ENCODE peak calls at places on chromosomes 1 and 21, in ten cellular contexts. G, F, S, A, U, Q, Z, H, D and R are unnamed samples. For H3K4me1 and H3K36me3, the result is how much of the 10 kb centered on the place peaks cover.

GRCh38 chr1:27351541-27352107 is 9.8 kb downstream of the SYTL1 start:
- DNase-seq in A (no peak), S (no peak), D (no peak), Q (no peak), G (no peak), U (no peak), F (no peak), Z (peak), H (no peak), R (no peak)

GRCh38 chr1:78577257-78578100 is 42.8 kb upstream of the IFI44L start:
- DNase-seq in U (no peak), G (no peak), H (no peak), F (no peak), Q (no peak), A (no peak), D (no peak), Z (no peak), S (peak), R (no peak)

GRCh38 chr1:202807367-202807925 is 775 bp downstream of the KDM5B start:
- DNase-seq in U (peak), D (peak), Q (no peak), H (no peak), Z (peak), S (peak), G (peak), F (no peak), A (peak), R (peak)

GRCh38 chr21:25461730-25462129 is 145.6 kb downstream of the MRPL39 start:
- DNase-seq in D (no peak), H (no peak), G (no peak), F (no peak), S (peak), U (no peak), Q (no peak), A (no peak), Z (no peak), R (no peak)

GRCh38 chr1:179990847-179991246 is 36.2 kb downstream of the CEP350 start:
- DNase-seq in H (no peak), Z (no peak), D (no peak), F (no peak), U (no peak), A (no peak), G (no peak), Q (no peak), S (no peak), R (no peak)

GRCh38 chr1:160410412-160411005 is 10.1 kb downstream of the VANGL2 start:
- DNase-seq in S (no peak), F (no peak), Q (no peak), Z (no peak), H (no peak), D (no peak), U (no peak), A (no peak), G (no peak), R (no peak)

GRCh38 chr1:201622824-201623223 is 83.9 kb downstream of the NAV1 start:
- DNase-seq in Q (no peak), H (no peak), D (no peak), U (no peak), S (no peak), G (peak), Z (no peak), F (no peak), A (no peak), R (no peak)

GRCh38 chr21:14591882-14592281 is 45.8 kb upstream of the SAMSN1 start:
- DNase-seq in Q (peak), F (no peak), U (no peak), A (peak), Z (no peak), D (no peak), H (no peak), G (peak), S (no peak), R (no peak)

GRCh38 chr21:34029724-34030528 is 43.5 kb upstream of the MRPS6 start:
- DNase-seq in G (peak), U (no peak), Q (peak), S (peak), D (no peak), H (peak), F (peak), Z (peak), A (peak), R (no peak)

GRCh38 chr1:213914351-213914750 is 73.4 kb upstream of the PROX1 start:
- DNase-seq in Q (no peak), Z (no peak), H (no peak), D (no peak), A (no peak), G (no peak), S (no peak), F (no peak), U (no peak), R (no peak)

GRCh38 chr1:167648252-167648849 is 18.3 kb downstream of the RCSD1 start:
- DNase-seq in G (no peak), Q (no peak), H (peak), U (peak), A (no peak), D (no peak), F (no peak), S (no peak), Z (no peak), R (no peak)

GRCh38 chr1:167651161-167651693 is 21.2 kb downstream of the RCSD1 start:
- DNase-seq in F (no peak), U (no peak), G (no peak), A (peak), H (peak), Z (no peak), Q (no peak), S (no peak), D (no peak), R (no peak)

GRCh38 chr1:167648978-167649752 is 19.1 kb downstream of the RCSD1 start:
- DNase-seq in Q (peak), F (no peak), G (no peak), H (peak), U (no peak), S (no peak), Z (no peak), A (no peak), D (no peak), R (no peak)

GRCh38 chr1:167654975-167655575 is 25.0 kb downstream of the RCSD1 start:
- DNase-seq in A (no peak), F (no peak), G (no peak), Z (no peak), H (peak), S (no peak), Q (no peak), U (no peak), D (no peak), R (no peak)

DNA sequence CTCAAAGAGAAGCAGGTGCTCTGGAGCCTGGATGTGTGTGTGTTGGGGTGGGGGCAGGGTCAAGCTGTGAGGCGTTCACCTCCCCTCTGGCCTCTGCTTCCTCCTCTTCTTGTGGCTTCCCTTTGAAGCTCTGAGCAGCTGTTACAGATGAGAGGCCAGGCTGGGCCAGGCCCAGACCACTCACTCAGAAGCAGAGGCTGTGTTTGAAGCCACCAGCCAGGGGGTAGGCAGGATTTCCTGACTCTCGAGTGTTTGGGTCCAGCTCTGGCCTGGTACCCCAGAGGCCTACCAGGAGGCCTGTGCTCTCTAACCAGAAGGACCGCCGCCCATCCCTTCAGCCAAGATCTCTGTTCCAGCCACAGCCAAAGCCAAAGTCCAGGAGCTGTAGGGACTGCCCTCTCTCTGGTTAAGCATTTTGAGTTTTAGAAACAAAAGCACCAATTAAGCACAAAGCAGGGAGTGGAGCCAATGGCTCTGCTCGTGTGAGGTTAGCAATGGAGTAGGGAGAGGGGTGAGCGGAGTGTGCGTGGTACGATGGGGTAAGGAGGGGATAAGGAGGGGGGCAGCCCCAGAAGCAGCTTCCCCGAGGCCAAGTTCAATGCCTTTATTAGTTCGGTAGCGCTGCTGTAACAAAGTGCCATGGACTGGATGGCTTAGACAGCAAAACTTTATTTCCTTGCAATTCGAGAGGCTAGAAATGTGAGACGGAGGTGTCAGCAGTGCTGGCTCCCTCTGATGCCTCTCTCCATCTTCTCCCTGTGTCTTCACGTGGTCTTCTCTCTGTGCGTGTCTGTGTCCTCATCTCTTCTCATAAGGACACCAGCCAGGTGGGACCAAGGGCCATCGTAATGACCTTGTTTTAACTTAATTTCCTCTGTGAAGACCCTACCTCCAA is 20.5 kb downstream of the RCSD1 start:
- DNase-seq in F (no peak), Z (no peak), H (peak), D (no peak), A (peak), S (no peak), Q (no peak), G (no peak), U (no peak), R (no peak)
- H3K4me1 ChIP-seq in F (under half), Z (under half), H (under half), D (under half), A (under half), S (under half), Q (under half), G (under half), U (under half), R (under half)

DNA sequence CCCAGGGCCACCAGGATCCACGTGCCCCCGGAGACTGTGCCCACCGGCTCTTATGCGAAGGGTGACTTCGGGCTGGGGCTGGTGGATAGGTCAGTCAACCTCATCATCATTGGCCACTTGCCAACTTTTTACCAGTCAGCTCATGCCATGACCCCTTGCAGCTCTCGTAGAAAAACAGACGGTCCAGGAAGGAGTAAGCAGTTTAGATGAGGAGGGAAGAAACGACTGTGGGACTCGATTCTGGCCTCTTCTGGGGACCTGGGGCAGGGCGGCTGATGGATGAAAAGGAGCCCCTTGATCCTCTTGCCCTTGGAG is 41.0 kb downstream of the UBASH3A start:
- DNase-seq in A (peak), U (no peak), H (no peak), F (no peak), D (no peak), Z (no peak), S (no peak), G (no peak), Q (no peak), R (no peak)
- H3K36me3 ChIP-seq in A (under half), U (under half), H (under half), F (under half), D (under half), Z (under half), S (under half), G (under half), Q (under half), R (under half)

GRCh38 chr1:72075411-72075810 is 206.9 kb downstream of the NEGR1 start:
- DNase-seq in D (no peak), A (no peak), H (no peak), S (no peak), U (no peak), F (no peak), Q (no peak), G (no peak), Z (no peak), R (no peak)
- TF ChIP-seq POLR2A in D (no peak), A (no peak), H (no peak), S (no peak), U (no peak), F (no peak), Q (no peak), G (no peak), Z (no peak), R (no peak)

GRCh38 chr1:37853157-37853556 is 6.2 kb downstream of the MTF1 start:
- DNase-seq in D (no peak), Z (no peak), S (no peak), U (no peak), G (no peak), H (no peak), Q (no peak), A (no peak), F (no peak), R (no peak)
- H3K4me1 ChIP-seq in D (under half), Z (under half), S (under half), U (half or more), G (under half), H (under half), Q (under half), A (under half), F (under half), R (under half)

GRCh38 chr1:40750326-40750975 is 33.1 kb upstream of the KCNQ4 start:
- DNase-seq in Q (no peak), U (no peak), F (no peak), H (no peak), G (no peak), Z (no peak), A (no peak), S (peak), D (no peak), R (no peak)

GRCh38 chr1:40749817-40750216 is 33.8 kb upstream of the KCNQ4 start:
- DNase-seq in H (no peak), S (no peak), G (no peak), U (no peak), D (no peak), A (no peak), Q (no peak), F (no peak), Z (no peak), R (no peak)

GRCh38 chr1:40754201-40754600 is 29.4 kb upstream of the KCNQ4 start:
- DNase-seq in F (no peak), S (no peak), Q (no peak), A (no peak), Z (no peak), D (no peak), H (no peak), G (no peak), U (no peak), R (no peak)

GRCh38 chr1:40753142-40753882 is 30.3 kb upstream of the KCNQ4 start:
- DNase-seq in Q (no peak), A (no peak), U (no peak), S (no peak), Z (no peak), F (no peak), G (no peak), H (no peak), D (no peak), R (no peak)

GRCh38 chr1:40751802-40752201 is 31.8 kb upstream of the KCNQ4 start:
- DNase-seq in F (no peak), A (no peak), Z (no peak), H (no peak), S (no peak), G (no peak), U (no peak), Q (no peak), D (no peak), R (no peak)
- H3K36me3 ChIP-seq in F (under half), A (under half), Z (half or more), H (half or more), S (under half), G (under half), U (half or more), Q (half or more), D (under half), R (under half)

DNA sequence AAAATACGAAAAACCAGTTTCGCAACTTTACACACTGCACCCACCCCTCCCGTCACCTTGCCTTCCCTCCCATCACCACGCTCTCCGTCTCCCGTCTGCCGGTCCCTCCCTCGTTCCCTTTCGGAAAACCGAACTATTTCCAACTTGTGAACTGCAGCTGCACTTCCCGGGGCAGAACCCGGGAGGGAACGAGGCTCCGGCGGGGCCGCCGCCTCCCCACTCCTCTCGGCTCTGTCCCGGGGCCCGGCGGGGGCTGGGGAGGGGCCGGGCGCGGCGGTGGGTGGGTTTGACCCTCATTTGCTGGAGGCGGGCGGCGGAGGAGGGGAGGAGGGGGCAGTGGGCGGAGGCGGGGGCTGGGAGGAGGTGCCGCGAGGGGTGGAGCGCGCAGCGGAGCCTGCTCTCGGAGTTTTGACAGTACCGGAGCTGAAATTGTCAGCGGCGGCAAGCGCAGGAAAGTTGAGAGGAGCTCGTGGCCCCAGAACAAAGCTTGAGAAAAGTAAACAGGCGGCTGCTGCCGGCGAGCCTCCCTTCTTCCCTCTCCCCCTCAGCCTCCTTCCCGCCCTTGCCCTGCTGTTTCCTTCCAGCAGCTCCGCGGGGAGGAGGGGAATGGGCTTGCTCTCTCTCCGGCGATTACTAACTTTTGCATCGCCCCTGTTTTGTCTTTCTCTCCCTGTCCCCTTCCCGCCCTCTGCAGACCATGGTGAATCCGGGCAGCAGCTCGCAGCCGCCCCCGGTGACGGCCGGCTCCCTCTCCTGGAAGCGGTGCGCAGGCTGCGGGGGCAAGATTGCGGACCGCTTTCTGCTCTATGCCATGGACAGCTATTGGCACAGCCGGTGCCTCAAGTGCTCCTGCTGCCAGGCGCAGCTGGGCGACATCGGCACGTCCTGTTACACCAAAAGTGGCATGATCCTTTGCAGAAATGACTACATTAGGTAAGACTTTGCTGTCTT is 2.9 kb downstream of the LMO4 start:
- DNase-seq in A (peak), S (peak), Q (peak), G (peak), Z (peak), D (peak), F (peak), U (peak), H (peak), R (peak)
- TF ChIP-seq POLR2A in A (no peak), S (no peak), Q (peak), G (peak), Z (peak), D (peak), F (no peak), U (peak), H (no peak), R (peak)

DNA sequence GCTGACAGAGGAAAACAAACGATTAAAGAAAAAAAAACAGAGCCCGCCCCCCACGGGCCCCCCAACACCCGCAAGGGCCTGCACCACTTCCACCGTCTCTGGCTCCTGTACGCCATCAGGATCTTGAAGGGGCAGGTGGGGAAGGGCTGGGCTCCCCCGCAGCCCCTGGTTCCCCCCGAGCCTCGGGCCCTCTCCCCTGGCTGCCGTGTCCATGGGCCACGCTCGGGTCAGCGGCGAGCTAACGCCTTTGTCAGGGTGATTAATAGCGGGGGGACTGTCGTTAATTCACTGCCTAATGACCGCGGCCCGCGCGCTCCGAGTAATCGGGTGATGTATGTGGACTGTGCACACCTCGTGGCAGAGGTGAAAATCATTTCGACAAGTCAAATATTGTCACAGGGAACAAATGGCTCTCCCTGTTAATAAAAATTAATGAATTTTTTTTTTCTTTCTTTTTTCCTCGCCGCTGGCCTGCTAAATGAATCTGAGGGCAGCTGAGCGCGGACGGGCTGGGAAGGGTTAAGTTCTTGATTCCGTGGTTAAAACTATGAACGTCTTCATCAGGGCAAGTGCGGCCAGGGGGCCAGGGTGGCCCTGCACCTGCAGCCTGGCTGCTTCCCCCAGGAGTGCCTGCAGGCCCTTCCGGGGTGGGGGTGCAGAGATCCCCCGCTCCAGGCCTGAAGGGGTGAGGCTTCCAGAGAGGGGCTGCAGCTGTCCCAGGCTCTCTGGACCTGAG is 100.8 kb downstream of the PRDM16 start:
- DNase-seq in H (no peak), A (no peak), D (no peak), F (no peak), Q (no peak), Z (no peak), U (no peak), G (no peak), S (no peak), R (no peak)
- H3K4me1 ChIP-seq in H (under half), A (under half), D (under half), F (half or more), Q (under half), Z (under half), U (under half), G (under half), S (under half), R (under half)